ENCODE peak calls at places on chromosomes 13 and 19, in four cellular contexts. One of them, this sample, is unnamed.

GRCh38 chr13:73179906-73180305 is 121.1 kb downstream of the KLF5 start:
- DNase-seq in HepG2: no peak
- DNase-seq in K562: no peak
- DNase-seq in GM12878: no peak
- DNase-seq in this sample: no peak

GRCh38 chr19:53333071-53333465 is 481 bp upstream of the ZNF845 start:
- DNase-seq in HepG2: no peak
- DNase-seq in K562: no peak
- DNase-seq in GM12878: no peak
- DNase-seq in this sample: no peak

GRCh38 chr13:30143671-30144400 is 163.5 kb downstream of the KATNAL1 start:
- DNase-seq in HepG2: no peak
- DNase-seq in K562: no peak
- DNase-seq in GM12878: no peak
- DNase-seq in this sample: no peak

GRCh38 chr19:10501971-10502523 is 1.1 kb downstream of the KEAP1 start:
- DNase-seq in HepG2: peak; percentile 33
- DNase-seq in K562: no peak
- DNase-seq in GM12878: no peak
- DNase-seq in this sample: peak; percentile 71

GRCh38 chr13:35157143-35157755 is 215.2 kb downstream of the NBEA start:
- DNase-seq in HepG2: peak; percentile 31
- DNase-seq in K562: peak; percentile 4
- DNase-seq in GM12878: peak; percentile 33
- DNase-seq in this sample: no peak

GRCh38 chr13:51520524-51520923 is 63.7 kb upstream of the WDFY2 start:
- DNase-seq in HepG2: peak; percentile 63
- DNase-seq in K562: no peak
- DNase-seq in GM12878: no peak
- DNase-seq in this sample: no peak

GRCh38 chr13:29849071-29849541 is 1.3 kb downstream of the UBL3 start:
- DNase-seq in HepG2: peak; percentile 13
- DNase-seq in K562: no peak
- DNase-seq in GM12878: no peak
- DNase-seq in this sample: no peak

GRCh38 chr19:53432088-53432661 is 391 bp downstream of the ZNF761 start:
- DNase-seq in HepG2: no peak
- DNase-seq in K562: peak; percentile 40
- DNase-seq in GM12878: no peak
- DNase-seq in this sample: no peak

GRCh38 chr19:49489601-49490167 is 2.3 kb downstream of the RPL13A start:
- DNase-seq in HepG2: peak; percentile 75
- DNase-seq in K562: peak; percentile 44
- DNase-seq in GM12878: no peak
- DNase-seq in this sample: no peak

GRCh38 chr13:74761794-74762193 is 627.6 kb upstream of the KLF12 start:
- DNase-seq in HepG2: no peak
- DNase-seq in K562: no peak
- DNase-seq in GM12878: no peak
- DNase-seq in this sample: no peak

GRCh38 chr19:42185281-42185680 is 32.2 kb downstream of the DEDD2 start:
- DNase-seq in HepG2: no peak
- DNase-seq in K562: no peak
- DNase-seq in GM12878: no peak
- DNase-seq in this sample: no peak

GRCh38 chr13:46296465-46296822 is 84.7 kb downstream of the LRRC63 start:
- DNase-seq in HepG2: no peak
- DNase-seq in K562: no peak
- DNase-seq in GM12878: no peak
- DNase-seq in this sample: no peak

GRCh38 chr19:4327252-4327876 is 11.3 kb downstream of the STAP2 start:
- DNase-seq in HepG2: no peak
- DNase-seq in K562: peak; percentile 90
- DNase-seq in GM12878: no peak
- DNase-seq in this sample: peak; percentile 98

GRCh38 chr13:23074054-23074805 is 106.5 kb upstream of the SGCG start:
- DNase-seq in HepG2: no peak
- DNase-seq in K562: no peak
- DNase-seq in GM12878: no peak
- DNase-seq in this sample: no peak

GRCh38 chr19:23116802-23117571 is at the start of gene ZNF730:
- DNase-seq in HepG2: no peak
- DNase-seq in K562: peak; percentile 38
- DNase-seq in GM12878: peak; percentile 13
- DNase-seq in this sample: peak; percentile 66

GRCh38 chr13:45367995-45368394 is 27.0 kb upstream of the TPT1 start:
- DNase-seq in HepG2: no peak
- DNase-seq in K562: no peak
- DNase-seq in GM12878: no peak
- DNase-seq in this sample: no peak

GRCh38 chr13:45879666-45880065 is 28.1 kb upstream of the SIAH3 start:
- DNase-seq in HepG2: peak; percentile 39
- DNase-seq in K562: peak; percentile 8
- DNase-seq in GM12878: no peak
- DNase-seq in this sample: peak; percentile 57

GRCh38 chr19:51691122-51692064 is 1.7 kb upstream of the SPACA6 start:
- DNase-seq in HepG2: no peak
- DNase-seq in K562: no peak
- DNase-seq in GM12878: no peak
- DNase-seq in this sample: no peak

GRCh38 chr13:74869846-74870245 is 612.1 kb downstream of the TBC1D4 start:
- DNase-seq in HepG2: no peak
- DNase-seq in K562: peak; percentile 6
- DNase-seq in GM12878: no peak
- DNase-seq in this sample: no peak

GRCh38 chr19:50870417-50871089 is 2.7 kb upstream of the KLK2 start:
- DNase-seq in HepG2: peak; percentile 12
- DNase-seq in K562: peak; percentile 93
- DNase-seq in GM12878: no peak
- DNase-seq in this sample: peak; percentile 52

GRCh38 chr13:111111376-111111937 is 3.7 kb upstream of the ARHGEF7 start:
- DNase-seq in HepG2: no peak
- DNase-seq in K562: no peak
- DNase-seq in GM12878: no peak
- DNase-seq in this sample: no peak

GRCh38 chr19:10112895-10113591 is 1.6 kb downstream of the P2RY11 start:
- DNase-seq in HepG2: peak; percentile 47
- DNase-seq in K562: peak; percentile 56
- DNase-seq in GM12878: no peak
- DNase-seq in this sample: peak; percentile 94

GRCh38 chr19:50722248-50723013 is 733 bp upstream of the CLEC11A start:
- DNase-seq in HepG2: no peak
- DNase-seq in K562: no peak
- DNase-seq in GM12878: no peak
- DNase-seq in this sample: no peak

GRCh38 chr13:79417741-79418140 is 11.7 kb upstream of the RBM26 start:
- DNase-seq in HepG2: no peak
- DNase-seq in K562: no peak
- DNase-seq in GM12878: no peak
- DNase-seq in this sample: no peak

GRCh38 chr19:19597809-19598306 is 20.6 kb downstream of the PBX4 start:
- DNase-seq in HepG2: peak; percentile 27
- DNase-seq in K562: no peak
- DNase-seq in GM12878: peak; percentile 99
- DNase-seq in this sample: no peak

GRCh38 chr19:18417250-18418033 is 1.8 kb upstream of the SSBP4 start:
- DNase-seq in HepG2: peak; percentile 63
- DNase-seq in K562: peak; percentile 79
- DNase-seq in GM12878: no peak
- DNase-seq in this sample: no peak

GRCh38 chr19:58401825-58402433 is 6.5 kb downstream of the RNF225 start:
- DNase-seq in HepG2: no peak
- DNase-seq in K562: no peak
- DNase-seq in GM12878: no peak
- DNase-seq in this sample: no peak

GRCh38 chr19:2976609-2977000 is 759 bp upstream of the TLE6 start:
- DNase-seq in HepG2: no peak
- DNase-seq in K562: no peak
- DNase-seq in GM12878: no peak
- DNase-seq in this sample: no peak

GRCh38 chr19:55369651-55370304 is 485 bp downstream of the IL11 start:
- DNase-seq in HepG2: no peak
- DNase-seq in K562: peak; percentile 93
- DNase-seq in GM12878: no peak
- DNase-seq in this sample: no peak

GRCh38 chr19:29263305-29264080 is 50.5 kb upstream of the UQCRFS1 start:
- DNase-seq in HepG2: peak; percentile 11
- DNase-seq in K562: peak; percentile 58
- DNase-seq in GM12878: no peak
- DNase-seq in this sample: no peak

GRCh38 chr19:45607071-45608029 is 5.3 kb upstream of the GPR4 start:
- DNase-seq in HepG2: peak; percentile 60
- DNase-seq in K562: peak; percentile 75
- DNase-seq in GM12878: no peak
- DNase-seq in this sample: peak; percentile 97

GRCh38 chr13:44555207-44555606 is 20.9 kb downstream of the TSC22D1 start:
- DNase-seq in HepG2: no peak
- DNase-seq in K562: no peak
- DNase-seq in GM12878: no peak
- DNase-seq in this sample: no peak

GRCh38 chr19:35901055-35901644 is 810 bp upstream of the NFKBID start:
- DNase-seq in HepG2: no peak
- DNase-seq in K562: no peak
- DNase-seq in GM12878: no peak
- DNase-seq in this sample: no peak

GRCh38 chr13:102830646-102831045 is 15.2 kb upstream of the ERCC5 start:
- DNase-seq in HepG2: peak; percentile 73
- DNase-seq in K562: no peak
- DNase-seq in GM12878: no peak
- DNase-seq in this sample: no peak
- TF ChIP-seq CEBPB in HepG2: peak; percentile 84
- TF ChIP-seq CEBPB in K562: no peak
- TF ChIP-seq CEBPB in GM12878: no peak
- TF ChIP-seq CEBPB in this sample: no peak

GRCh38 chr13:25977671-25978070 is 74.1 kb downstream of the SHISA2 start:
- DNase-seq in HepG2: no peak
- DNase-seq in K562: no peak
- DNase-seq in GM12878: no peak
- DNase-seq in this sample: no peak
- TF ChIP-seq HDAC6 in HepG2: no peak
- TF ChIP-seq HDAC6 in K562: no peak
- TF ChIP-seq HDAC6 in GM12878: no peak
- TF ChIP-seq HDAC6 in this sample: no peak

GRCh38 chr13:31249140-31249539 is 49.4 kb downstream of the B3GLCT start:
- DNase-seq in HepG2: no peak
- DNase-seq in K562: no peak
- DNase-seq in GM12878: no peak
- DNase-seq in this sample: no peak

GRCh38 chr13:31248361-31248760 is 48.6 kb downstream of the B3GLCT start:
- DNase-seq in HepG2: no peak
- DNase-seq in K562: no peak
- DNase-seq in GM12878: no peak
- DNase-seq in this sample: no peak

GRCh38 chr13:31245974-31246373 is 46.2 kb downstream of the B3GLCT start:
- DNase-seq in HepG2: no peak
- DNase-seq in K562: no peak
- DNase-seq in GM12878: no peak
- DNase-seq in this sample: no peak

GRCh38 chr13:31250435-31250834 is 50.7 kb downstream of the B3GLCT start:
- DNase-seq in HepG2: no peak
- DNase-seq in K562: no peak
- DNase-seq in GM12878: no peak
- DNase-seq in this sample: no peak

GRCh38 chr13:31246918-31247317 is 47.1 kb downstream of the B3GLCT start:
- DNase-seq in HepG2: no peak
- DNase-seq in K562: no peak
- DNase-seq in GM12878: no peak
- DNase-seq in this sample: no peak
- TF ChIP-seq USF2 in HepG2: no peak
- TF ChIP-seq USF2 in K562: no peak
- TF ChIP-seq USF2 in GM12878: no peak
- TF ChIP-seq USF2 in this sample: no peak

DNA sequence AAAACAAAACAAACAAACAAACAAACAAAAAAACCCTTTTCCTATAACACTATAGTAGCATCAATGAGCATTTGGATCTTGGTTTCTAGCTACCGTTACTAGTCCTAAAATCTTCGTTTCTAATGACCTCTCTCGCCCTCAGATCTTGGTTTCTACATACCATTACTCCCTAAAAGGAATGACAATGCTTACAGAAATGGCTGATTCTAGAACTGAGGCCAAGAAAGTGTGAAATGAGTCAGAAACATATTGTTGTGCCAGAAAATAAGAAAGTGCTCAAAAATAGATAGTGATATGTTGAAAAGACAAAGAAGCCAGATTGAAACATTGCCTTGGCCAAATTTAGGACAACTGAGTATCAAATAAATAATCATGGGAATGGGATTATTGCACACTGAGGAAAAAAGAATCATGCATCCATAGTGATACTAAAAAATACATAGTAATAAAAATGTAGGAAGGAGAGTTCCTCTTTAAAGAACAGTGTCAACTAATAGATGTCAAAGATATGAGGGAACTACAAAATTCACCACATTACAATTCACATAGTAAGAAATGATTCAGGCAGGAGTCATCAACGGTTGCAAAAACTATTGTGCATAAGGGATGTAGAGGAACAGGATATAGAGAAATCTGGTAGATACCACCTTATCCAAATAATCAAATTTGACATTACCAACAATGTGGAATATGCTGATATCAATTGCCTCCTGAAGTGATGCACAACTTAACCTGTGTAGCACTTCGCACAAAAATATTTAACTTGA is 386.6 kb downstream of the DIAPH3 start:
- DNase-seq in HepG2: no peak
- DNase-seq in K562: no peak
- DNase-seq in GM12878: peak; percentile 17
- DNase-seq in this sample: no peak
- TF ChIP-seq CEBPB in HepG2: no peak
- TF ChIP-seq CEBPB in K562: no peak
- TF ChIP-seq CEBPB in GM12878: no peak
- TF ChIP-seq CEBPB in this sample: no peak

DNA sequence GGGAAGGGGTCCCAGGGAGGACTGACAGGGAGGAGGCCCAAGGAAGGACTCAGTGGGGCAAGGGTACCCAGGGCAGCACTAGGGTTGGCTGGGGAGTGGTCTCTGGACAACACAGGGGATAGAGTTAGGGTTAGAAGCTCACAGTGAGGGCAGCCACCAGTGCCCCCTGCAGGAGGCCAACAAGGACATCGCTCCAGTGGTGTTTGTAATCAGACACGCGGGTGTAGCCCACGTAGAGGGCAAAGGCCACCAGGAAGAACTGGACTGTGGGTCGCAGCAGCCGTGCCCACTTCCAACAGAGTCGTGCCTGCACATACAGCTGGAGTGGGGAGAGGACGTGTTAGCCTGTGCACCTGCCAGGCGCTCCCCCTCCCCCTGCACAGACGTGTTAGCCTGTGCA is 9.2 kb downstream of the PLPP2 start:
- DNase-seq in HepG2: no peak
- DNase-seq in K562: peak; percentile 9
- DNase-seq in GM12878: no peak
- DNase-seq in this sample: peak; percentile 47
- TF ChIP-seq HDAC6 in HepG2: no peak
- TF ChIP-seq HDAC6 in K562: no peak
- TF ChIP-seq HDAC6 in GM12878: no peak
- TF ChIP-seq HDAC6 in this sample: no peak

This sample was measured in H1.